ENCODE peak calls at places on chromosomes 16 and 17, in five cellular contexts. One of them, this sample, is unnamed.

GRCh38 chr16:2968738-2969544 is at the start of gene PAQR4:
- DNase-seq in naive thymus-derived CD4-positive, alpha-beta T cell: peak
- DNase-seq in T-helper 1 cell: peak
- DNase-seq in caudate nucleus: peak
- DNase-seq in cerebellar nuclear complex: peak
- DNase-seq in this sample: no peak

GRCh38 chr16:13231365-13231764 is 330.0 kb downstream of the SHISA9 start:
- DNase-seq in T-helper 1 cell: no peak
- DNase-seq in caudate nucleus: no peak
- DNase-seq in cerebellar nuclear complex: no peak
- DNase-seq in naive thymus-derived CD4-positive, alpha-beta T cell: no peak
- DNase-seq in this sample: no peak

GRCh38 chr17:77510133-77510796 is 369.5 kb downstream of the SEC14L1 start:
- DNase-seq in naive thymus-derived CD4-positive, alpha-beta T cell: no peak
- DNase-seq in T-helper 1 cell: no peak
- DNase-seq in cerebellar nuclear complex: no peak
- DNase-seq in caudate nucleus: no peak
- DNase-seq in this sample: no peak

GRCh38 chr16:85399583-85400284 is 213.4 kb upstream of the GSE1 start:
- DNase-seq in naive thymus-derived CD4-positive, alpha-beta T cell: no peak
- DNase-seq in caudate nucleus: no peak
- DNase-seq in T-helper 1 cell: no peak
- DNase-seq in cerebellar nuclear complex: no peak
- DNase-seq in this sample: no peak

GRCh38 chr16:53844796-53845195 is 140.8 kb downstream of the FTO start:
- DNase-seq in T-helper 1 cell: no peak
- DNase-seq in cerebellar nuclear complex: no peak
- DNase-seq in naive thymus-derived CD4-positive, alpha-beta T cell: no peak
- DNase-seq in caudate nucleus: no peak
- DNase-seq in this sample: no peak

GRCh38 chr16:62068747-62069146 is 32.5 kb upstream of the CDH8 start:
- DNase-seq in cerebellar nuclear complex: no peak
- DNase-seq in naive thymus-derived CD4-positive, alpha-beta T cell: no peak
- DNase-seq in caudate nucleus: no peak
- DNase-seq in T-helper 1 cell: no peak
- DNase-seq in this sample: no peak

GRCh38 chr17:45320349-45320930 is 3.6 kb upstream of the MAP3K14 start:
- DNase-seq in T-helper 1 cell: no peak
- DNase-seq in naive thymus-derived CD4-positive, alpha-beta T cell: no peak
- DNase-seq in cerebellar nuclear complex: no peak
- DNase-seq in caudate nucleus: no peak
- DNase-seq in this sample: no peak

GRCh38 chr16:54102888-54103866 is 183.4 kb downstream of the IRX3 start:
- DNase-seq in T-helper 1 cell: no peak
- DNase-seq in cerebellar nuclear complex: no peak
- DNase-seq in naive thymus-derived CD4-positive, alpha-beta T cell: no peak
- DNase-seq in caudate nucleus: no peak
- DNase-seq in this sample: no peak

GRCh38 chr17:35740997-35741931 is 9.8 kb downstream of the RASL10B start:
- DNase-seq in naive thymus-derived CD4-positive, alpha-beta T cell: no peak
- DNase-seq in T-helper 1 cell: no peak
- DNase-seq in caudate nucleus: no peak
- DNase-seq in cerebellar nuclear complex: no peak
- DNase-seq in this sample: no peak

GRCh38 chr17:74961657-74962360 is 10.8 kb downstream of the HID1 start:
- DNase-seq in naive thymus-derived CD4-positive, alpha-beta T cell: peak
- DNase-seq in T-helper 1 cell: peak
- DNase-seq in cerebellar nuclear complex: peak
- DNase-seq in caudate nucleus: peak
- DNase-seq in this sample: no peak